ENCODE peak calls at places on chromosome 2, in six cellular contexts. D is substantia nigra; M is activated CD8-positive, alpha-beta memory T cell treated with anti-CD3 and anti-CD28 coated beads for 48 hours; B is WTC11; G is GM20000; J is retina. S is an unnamed sample.

GRCh38 chr2:1721706-1722483 is 22.4 kb downstream of the PXDN start:
- DNase-seq in M (no peak), D (no peak), G (no peak), B (no peak), J (no peak), S (peak)

GRCh38 chr2:216884347-216884746 is 24.5 kb upstream of the TNP1 start:
- DNase-seq in G (no peak), D (no peak), M (no peak), J (no peak), B (no peak), S (no peak)

GRCh38 chr2:39203382-39203781 is 40.4 kb downstream of the CDKL4 start:
- DNase-seq in J (no peak), B (no peak), M (no peak), G (no peak), D (no peak), S (no peak)

GRCh38 chr2:156157670-156158069 is 174.9 kb downstream of the NR4A2 start:
- DNase-seq in G (no peak), M (no peak), B (no peak), D (no peak), J (peak), S (no peak)

GRCh38 chr2:30927561-30928075 is 120.4 kb upstream of the CAPN13 start:
- DNase-seq in B (no peak), G (no peak), J (no peak), M (no peak), D (no peak), S (no peak)

GRCh38 chr2:20411361-20411894 is 35.4 kb upstream of the RHOB start:
- DNase-seq in G (peak), J (peak), B (peak), M (peak), D (peak), S (peak)

GRCh38 chr2:193517615-193518014 is 1322.9 kb upstream of the TMEFF2 start:
- DNase-seq in J (no peak), G (no peak), M (no peak), B (no peak), D (no peak), S (peak)

GRCh38 chr2:23669413-23670244 is 257.3 kb downstream of the ATAD2B start:
- DNase-seq in M (no peak), J (no peak), G (no peak), D (no peak), B (no peak), S (no peak)

GRCh38 chr2:71583876-71584275 is 130.5 kb downstream of the DYSF start:
- DNase-seq in J (no peak), D (no peak), G (no peak), B (no peak), M (no peak), S (peak)

GRCh38 chr2:2038746-2039530 is 292.1 kb downstream of the MYT1L start:
- DNase-seq in B (no peak), D (no peak), G (no peak), M (no peak), J (no peak), S (no peak)

S was measured in ELR.